ENCODE peak calls at places on chromosomes 3 and 15, in seven cellular contexts. O is body of pancreas, K is heart right ventricle, R is A549, V is fibroblast of the aortic adventitia, A is mesothelial cell of epicardium, G is AG04449. X is an unnamed sample.

GRCh38 chr3:141532609-141533008 is 45.8 kb downstream of the RASA2 start:
- DNase-seq in O (no peak), V (no peak), K (no peak), R (no peak), G (no peak), A (no peak), X (no peak)

GRCh38 chr3:4571690-4572334 is 78.7 kb downstream of the ITPR1 start:
- DNase-seq in K (no peak), O (no peak), G (no peak), V (no peak), A (no peak), R (no peak), X (no peak)

GRCh38 chr3:42836545-42837123 is 27.4 kb downstream of the ACKR2 start:
- DNase-seq in R (no peak), V (no peak), G (no peak), A (no peak), K (no peak), O (no peak), X (no peak)

GRCh38 chr3:58237940-58238681 is 519 bp downstream of the ABHD6 start:
- DNase-seq in O (peak; percentile 55), G (no peak), K (peak; percentile 61), V (peak; percentile 22), A (peak; percentile 48), R (peak; percentile 46), X (no peak)

GRCh38 chr3:189756651-189757078 is 125.5 kb downstream of the TP63 start:
- DNase-seq in G (no peak), A (no peak), K (no peak), O (no peak), R (no peak), V (no peak), X (no peak)

GRCh38 chr3:127887321-127887720 is 27.7 kb upstream of the KBTBD12 start:
- DNase-seq in G (no peak), A (no peak), V (no peak), R (no peak), O (no peak), K (no peak), X (no peak)

GRCh38 chr3:4720316-4721075 is 227.3 kb downstream of the ITPR1 start:
- DNase-seq in V (peak; percentile 93), A (no peak), O (peak; percentile 95), K (peak; percentile 87), G (no peak), R (peak; percentile 70), X (no peak)

GRCh38 chr15:97317163-97317562 is 643.3 kb upstream of the ARRDC4 start:
- DNase-seq in K (no peak), G (no peak), A (no peak), V (no peak), O (no peak), R (no peak), X (no peak)

GRCh38 chr3:53120336-53120735 is 9.9 kb downstream of the RFT1 start:
- DNase-seq in O (no peak), G (no peak), A (no peak), K (no peak), R (no peak), V (no peak), X (no peak)

GRCh38 chr3:11995061-11995460 is 9.1 kb upstream of the SYN2 start:
- DNase-seq in A (no peak), V (no peak), K (no peak), O (no peak), G (no peak), R (no peak), X (no peak)

GRCh38 chr3:45125550-45126026 is 20.6 kb downstream of the CDCP1 start:
- DNase-seq in K (peak; percentile 29), V (no peak), G (no peak), A (no peak), O (peak; percentile 92), R (no peak), X (no peak)

GRCh38 chr3:72255736-72256559 is 471.0 kb upstream of the PROK2 start:
- DNase-seq in V (no peak), R (no peak), K (peak; percentile 26), G (no peak), O (peak; percentile 77), A (no peak), X (no peak)

GRCh38 chr3:32940726-32941125 is 10.7 kb upstream of the CCR4 start:
- DNase-seq in K (no peak), G (no peak), A (no peak), O (no peak), R (no peak), V (no peak), X (no peak)

GRCh38 chr15:72365844-72366243 is 10.0 kb downstream of the HEXA start:
- DNase-seq in V (no peak), K (no peak), O (peak; percentile 15), R (no peak), A (no peak), G (no peak), X (no peak)

GRCh38 chr15:27589260-27589659 is 509.9 kb downstream of the OCA2 start:
- DNase-seq in A (no peak), G (no peak), R (no peak), O (peak; percentile 54), V (no peak), K (no peak), X (no peak)

GRCh38 chr3:85041562-85042055 is 82.8 kb downstream of the CADM2 start:
- DNase-seq in V (no peak), G (no peak), A (no peak), K (no peak), R (no peak), O (no peak), X (no peak)

GRCh38 chr3:46059432-46059831 is 32.1 kb upstream of the XCR1 start:
- DNase-seq in V (no peak), G (no peak), O (peak; percentile 27), K (no peak), R (no peak), A (no peak), X (no peak)

GRCh38 chr3:106097817-106098410 is 229.1 kb upstream of the CBLB start:
- DNase-seq in K (no peak), O (no peak), V (peak; percentile 55), R (no peak), G (no peak), A (no peak), X (no peak)

GRCh38 chr3:184126006-184126405 is 9.2 kb upstream of the EIF2B5 start:
- DNase-seq in R (no peak), K (no peak), O (no peak), G (no peak), V (peak; percentile 16), A (no peak), X (no peak)

GRCh38 chr3:169104541-169104940 is 559.0 kb downstream of the MECOM start:
- DNase-seq in R (no peak), G (peak; percentile 31), O (no peak), K (no peak), V (peak; percentile 56), A (no peak), X (peak; percentile 42)

GRCh38 chr3:149315694-149316093 is 17.7 kb downstream of the TM4SF18 start:
- DNase-seq in K (no peak), A (no peak), V (peak; percentile 18), O (no peak), R (no peak), G (no peak), X (no peak)
- TF ChIP-seq CTCF in K (no peak), A (no peak), V (no peak), O (no peak), R (no peak), G (no peak), X (no peak)

DNA sequence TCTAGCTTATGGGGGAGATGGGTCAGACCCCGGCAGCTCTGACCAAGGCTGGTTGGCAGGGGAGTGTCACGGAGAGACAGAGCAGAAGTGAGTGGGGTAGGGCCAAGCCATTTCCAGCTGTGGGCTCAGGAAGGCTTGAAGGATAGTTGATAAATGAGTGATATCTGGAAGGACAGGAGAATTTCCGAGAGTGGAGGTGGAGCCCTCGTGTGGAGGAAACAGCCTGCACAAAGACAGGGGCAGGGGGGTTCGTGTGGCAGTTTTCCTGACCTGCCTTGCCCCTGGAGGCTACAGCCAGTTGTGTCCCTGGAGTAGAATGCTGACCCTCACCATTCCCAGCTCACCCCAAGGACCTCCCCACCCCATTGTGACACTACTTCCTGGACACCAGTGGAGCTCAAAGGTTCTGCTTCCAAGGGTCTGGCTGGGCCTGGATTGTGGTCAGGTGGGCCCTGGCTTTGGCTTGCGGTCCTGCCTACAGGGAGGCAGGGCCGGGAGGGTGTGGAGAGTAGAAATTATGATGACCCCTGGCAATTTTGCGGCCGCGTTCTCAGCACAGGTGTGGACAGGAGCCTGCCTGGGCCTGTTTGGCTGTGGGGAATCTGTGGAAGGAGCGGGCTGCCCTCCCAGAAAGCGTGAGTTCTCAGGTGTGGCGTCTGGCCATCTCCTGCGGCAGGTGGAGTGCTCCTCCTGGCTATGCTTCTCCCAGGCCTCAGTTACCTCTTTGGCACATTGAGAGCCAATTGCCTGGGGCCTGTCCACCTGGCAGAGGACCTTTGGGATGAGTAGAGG is at the start of gene SLC22A14:
- DNase-seq in K (no peak), O (no peak), R (no peak), G (no peak), A (no peak), V (no peak), X (no peak)
- TF ChIP-seq CTCF in K (no peak), O (no peak), R (no peak), G (no peak), A (no peak), V (no peak), X (no peak)

GRCh38 chr3:13167829-13168228 is 94.6 kb upstream of the IQSEC1 start:
- DNase-seq in O (no peak), A (no peak), G (no peak), V (no peak), R (no peak), K (no peak), X (no peak)

GRCh38 chr3:13168391-13168790 is 95.2 kb upstream of the IQSEC1 start:
- DNase-seq in O (no peak), R (no peak), V (no peak), K (no peak), G (no peak), A (no peak), X (no peak)

GRCh38 chr3:13172644-13173013 is 99.4 kb upstream of the IQSEC1 start:
- DNase-seq in A (no peak), K (no peak), O (no peak), R (no peak), V (no peak), G (no peak), X (no peak)

GRCh38 chr3:13171704-13172643 is 98.7 kb upstream of the IQSEC1 start:
- DNase-seq in G (no peak), R (no peak), K (no peak), O (no peak), A (no peak), V (no peak), X (no peak)

GRCh38 chr3:13170317-13170716 is 97.1 kb upstream of the IQSEC1 start:
- DNase-seq in G (no peak), A (no peak), K (no peak), O (no peak), V (no peak), R (no peak), X (no peak)
- TF ChIP-seq CTCF in G (no peak), A (no peak), K (no peak), O (no peak), V (no peak), R (no peak), X (no peak)

GRCh38 chr15:57865294-57865693 is 158.8 kb downstream of the POLR2M start:
- DNase-seq in G (no peak), K (no peak), V (no peak), O (no peak), A (no peak), R (no peak), X (no peak)
- TF ChIP-seq CTCF in G (no peak), K (peak; percentile 48), V (peak; percentile 53), O (peak; percentile 20), A (peak; percentile 50), R (peak; percentile 18), X (peak; percentile 56)

GRCh38 chr15:39744334-39745103 is 38.1 kb downstream of the FSIP1 start:
- DNase-seq in A (no peak), O (no peak), G (no peak), V (no peak), R (no peak), K (no peak), X (no peak)
- TF ChIP-seq CTCF in A (no peak), O (no peak), G (no peak), V (no peak), R (no peak), K (no peak), X (no peak)